ENCODE peak calls at places on chromosomes 4 and X, in seven cellular contexts. One of them, this sample, is unnamed.

GRCh38 chr4:47475411-47475810 is 9.7 kb upstream of the ATP10D start:
- DNase-seq in testis: no peak
- DNase-seq in endothelial cell: no peak
- DNase-seq in kidney tubule cell: no peak
- DNase-seq in endodermal cell: no peak
- DNase-seq in NCI-H774: no peak
- DNase-seq in ELR: no peak
- DNase-seq in this sample: no peak

GRCh38 chr4:142418697-142419096 is 427.4 kb downstream of the INPP4B start:
- DNase-seq in ELR: no peak
- DNase-seq in NCI-H774: no peak
- DNase-seq in testis: no peak
- DNase-seq in endothelial cell: no peak
- DNase-seq in kidney tubule cell: no peak
- DNase-seq in endodermal cell: no peak
- DNase-seq in this sample: no peak

GRCh38 chr4:18975916-18976610 is 954.5 kb upstream of the LCORL start:
- DNase-seq in ELR: no peak
- DNase-seq in NCI-H774: no peak
- DNase-seq in endodermal cell: no peak
- DNase-seq in endothelial cell: no peak
- DNase-seq in kidney tubule cell: no peak
- DNase-seq in testis: no peak
- DNase-seq in this sample: no peak

GRCh38 chr4:47010347-47011188 is 17.2 kb upstream of the GABRA4 start:
- DNase-seq in endothelial cell: no peak
- DNase-seq in NCI-H774: no peak
- DNase-seq in ELR: no peak
- DNase-seq in endodermal cell: no peak
- DNase-seq in kidney tubule cell: peak
- DNase-seq in testis: no peak
- DNase-seq in this sample: no peak

GRCh38 chr4:118742050-118742449 is 56.9 kb downstream of the METTL14 start:
- DNase-seq in kidney tubule cell: no peak
- DNase-seq in testis: no peak
- DNase-seq in NCI-H774: no peak
- DNase-seq in endothelial cell: no peak
- DNase-seq in ELR: no peak
- DNase-seq in endodermal cell: no peak
- DNase-seq in this sample: no peak

GRCh38 chrX:121106484-121107235 is 59.2 kb downstream of the GLUD2 start:
- DNase-seq in ELR: no peak
- DNase-seq in kidney tubule cell: no peak
- DNase-seq in endothelial cell: no peak
- DNase-seq in testis: no peak
- DNase-seq in endodermal cell: no peak
- DNase-seq in NCI-H774: no peak
- DNase-seq in this sample: no peak

GRCh38 chrX:12292996-12293765 is 154.9 kb downstream of the FRMPD4 start:
- DNase-seq in kidney tubule cell: no peak
- DNase-seq in endothelial cell: no peak
- DNase-seq in endodermal cell: no peak
- DNase-seq in NCI-H774: no peak
- DNase-seq in testis: no peak
- DNase-seq in ELR: peak
- DNase-seq in this sample: no peak

GRCh38 chrX:11953615-11954014 is 184.7 kb upstream of the FRMPD4 start:
- DNase-seq in endothelial cell: no peak
- DNase-seq in kidney tubule cell: peak
- DNase-seq in ELR: peak
- DNase-seq in endodermal cell: no peak
- DNase-seq in testis: no peak
- DNase-seq in NCI-H774: no peak
- DNase-seq in this sample: no peak

GRCh38 chrX:46573896-46574336 is 351 bp downstream of the CHST7 start:
- DNase-seq in kidney tubule cell: peak
- DNase-seq in ELR: peak
- DNase-seq in endothelial cell: peak
- DNase-seq in testis: peak
- DNase-seq in endodermal cell: peak
- DNase-seq in NCI-H774: peak
- DNase-seq in this sample: no peak